ENCODE peak calls at places on chromosomes 13 and 19, in four cellular contexts. B, U, N and E are unnamed samples.

GRCh38 chr19:38224014-38224862 is at the start of gene DPF1:
- DNase-seq in U (peak), B (peak), N (peak), E (peak)

GRCh38 chr13:75661443-75661842 is 25.3 kb downstream of the LMO7 start:
- DNase-seq in N (no peak), U (no peak), B (no peak), E (no peak)

GRCh38 chr19:21569497-21569870 is 64.1 kb downstream of the ZNF429 start:
- DNase-seq in B (no peak), U (peak), N (no peak), E (peak)

GRCh38 chr13:20160346-20161274 is at the start of gene GJA3:
- DNase-seq in U (peak), N (peak), B (peak), E (peak)

GRCh38 chr19:39970424-39970673 is 616 bp upstream of the PSMC4 start:
- DNase-seq in B (no peak), U (no peak), N (no peak), E (no peak)

GRCh38 chr13:98664047-98664446 is 87.1 kb upstream of the STK24 start:
- DNase-seq in N (no peak), B (peak), U (peak), E (no peak)

GRCh38 chr13:98721825-98722510 is 30.5 kb downstream of the SLC15A1 start:
- DNase-seq in U (no peak), B (no peak), N (no peak), E (no peak)

GRCh38 chr19:35555301-35556005 is 8.0 kb downstream of the ATP4A start:
- DNase-seq in N (no peak), U (no peak), B (peak), E (no peak)

GRCh38 chr13:58080806-58081205 is 449.3 kb downstream of the PCDH17 start:
- DNase-seq in N (no peak), U (no peak), B (peak), E (no peak)

GRCh38 chr19:39542198-39542597 is 2.2 kb upstream of the EID2 start:
- DNase-seq in U (no peak), B (no peak), N (peak), E (peak)